ENCODE peak calls at places on chromosomes 5 and 9, in six cellular contexts. B is upper lobe of right lung, K is gastrocnemius medialis, A is esophagus squamous epithelium, C is fibroblast of the aortic adventitia, W is sigmoid colon. J is an unnamed sample.
A peak's percentile ranks its signal among the peaks of the same experiment; 100 is the strongest.

GRCh38 chr9:38024036-38024681 is 44.9 kb downstream of the SHB start:
- DNase-seq in C (peak; percentile 75), K (peak; percentile 56), B (peak; percentile 79), A (no peak), W (peak; percentile 92), J (peak; percentile 67)

GRCh38 chr9:99192786-99193465 is 28.8 kb downstream of the ALG2 start:
- DNase-seq in A (no peak), B (no peak), W (no peak), C (peak; percentile 25), K (no peak), J (no peak)

GRCh38 chr9:105132006-105132405 is 112.4 kb upstream of the SLC44A1 start:
- DNase-seq in K (no peak), A (no peak), W (no peak), C (no peak), B (no peak), J (no peak)

GRCh38 chr5:64767959-64768357 is 533 bp downstream of the SREK1IP1 start:
- DNase-seq in A (no peak), K (no peak), W (no peak), C (no peak), B (no peak), J (peak; percentile 56)

GRCh38 chr9:130173462-130173876 is 1.3 kb downstream of the NCS1 start:
- DNase-seq in W (peak; percentile 83), B (no peak), K (no peak), C (no peak), A (no peak), J (no peak)

GRCh38 chr5:96037128-96037527 is 75.5 kb upstream of the ELL2 start:
- DNase-seq in B (no peak), A (no peak), K (no peak), C (peak; percentile 84), W (no peak), J (peak; percentile 44)

GRCh38 chr9:79592736-79593493 is 21.1 kb downstream of the TLE4 start:
- DNase-seq in W (no peak), A (no peak), K (no peak), C (no peak), B (no peak), J (no peak)

GRCh38 chr5:371811-372555 is 50.5 kb downstream of the AHRR start:
- DNase-seq in A (no peak), B (peak; percentile 55), C (no peak), W (no peak), K (no peak), J (no peak)

GRCh38 chr5:154276932-154277331 is 86.4 kb downstream of the GALNT10 start:
- DNase-seq in W (peak; percentile 91), K (peak; percentile 61), A (peak; percentile 7), B (no peak), C (peak; percentile 99), J (peak; percentile 93)

GRCh38 chr9:2344436-2344835 is 277.2 kb upstream of the VLDLR start:
- DNase-seq in B (no peak), A (no peak), K (no peak), W (no peak), C (no peak), J (no peak)

GRCh38 chr5:54329731-54330709 is 19.6 kb upstream of the ARL15 start:
- DNase-seq in K (no peak), B (no peak), C (peak; percentile 98), A (no peak), W (no peak), J (peak; percentile 86)

GRCh38 chr5:81825237-81825636 is 74.3 kb upstream of the SSBP2 start:
- DNase-seq in K (peak; percentile 69), C (peak; percentile 85), B (no peak), A (no peak), W (peak; percentile 78), J (peak; percentile 76)

GRCh38 chr9:93205045-93205768 is 21.3 kb downstream of the WNK2 start:
- DNase-seq in A (no peak), C (peak; percentile 17), W (peak; percentile 89), B (peak; percentile 64), K (peak; percentile 74), J (no peak)

GRCh38 chr9:33524431-33524947 is 438 bp downstream of the ANKRD18B start:
- DNase-seq in K (no peak), A (no peak), W (no peak), B (no peak), C (no peak), J (no peak)

GRCh38 chr5:2910401-2911175 is 159.1 kb upstream of the IRX2 start:
- DNase-seq in A (no peak), B (no peak), C (no peak), K (no peak), W (no peak), J (no peak)

GRCh38 chr5:177475563-177476427 is 2.4 kb upstream of the DBN1 start:
- DNase-seq in C (no peak), W (no peak), K (no peak), B (no peak), A (no peak), J (no peak)

GRCh38 chr9:4984171-4984570 is 901 bp upstream of the JAK2 start:
- DNase-seq in K (no peak), A (no peak), W (no peak), C (no peak), B (no peak), J (no peak)

GRCh38 chr5:120091376-120091948 is 372.6 kb upstream of the PRR16 start:
- DNase-seq in A (no peak), K (no peak), W (no peak), B (no peak), C (peak; percentile 19), J (no peak)

GRCh38 chr5:81779125-81779934 is 28.4 kb upstream of the SSBP2 start:
- DNase-seq in B (peak; percentile 85), A (peak; percentile 6), K (peak; percentile 65), C (peak; percentile 65), W (peak; percentile 87), J (peak; percentile 53)

GRCh38 chr5:53971566-53971965 is 338.8 kb downstream of the ARL15 start:
- DNase-seq in A (no peak), B (no peak), K (no peak), W (no peak), C (peak; percentile 72), J (no peak)

GRCh38 chr9:105046907-105047651 is 119.1 kb upstream of the ABCA1 start:
- DNase-seq in A (no peak), K (no peak), W (no peak), B (no peak), C (no peak), J (no peak)

GRCh38 chr9:127495884-127496555 is 44.7 kb downstream of the LRSAM1 start:
- DNase-seq in C (no peak), W (peak; percentile 65), A (no peak), B (no peak), K (no peak), J (no peak)

GRCh38 chr9:127492616-127493015 is 41.3 kb downstream of the LRSAM1 start:
- DNase-seq in W (no peak), A (no peak), K (no peak), B (no peak), C (no peak), J (no peak)

GRCh38 chr9:127491516-127491915 is 40.2 kb downstream of the LRSAM1 start:
- DNase-seq in A (no peak), W (no peak), K (no peak), B (no peak), C (no peak), J (no peak)

GRCh38 chr9:127494304-127494702 is 43.0 kb downstream of the LRSAM1 start:
- DNase-seq in K (no peak), B (no peak), W (no peak), C (no peak), A (no peak), J (no peak)

DNA sequence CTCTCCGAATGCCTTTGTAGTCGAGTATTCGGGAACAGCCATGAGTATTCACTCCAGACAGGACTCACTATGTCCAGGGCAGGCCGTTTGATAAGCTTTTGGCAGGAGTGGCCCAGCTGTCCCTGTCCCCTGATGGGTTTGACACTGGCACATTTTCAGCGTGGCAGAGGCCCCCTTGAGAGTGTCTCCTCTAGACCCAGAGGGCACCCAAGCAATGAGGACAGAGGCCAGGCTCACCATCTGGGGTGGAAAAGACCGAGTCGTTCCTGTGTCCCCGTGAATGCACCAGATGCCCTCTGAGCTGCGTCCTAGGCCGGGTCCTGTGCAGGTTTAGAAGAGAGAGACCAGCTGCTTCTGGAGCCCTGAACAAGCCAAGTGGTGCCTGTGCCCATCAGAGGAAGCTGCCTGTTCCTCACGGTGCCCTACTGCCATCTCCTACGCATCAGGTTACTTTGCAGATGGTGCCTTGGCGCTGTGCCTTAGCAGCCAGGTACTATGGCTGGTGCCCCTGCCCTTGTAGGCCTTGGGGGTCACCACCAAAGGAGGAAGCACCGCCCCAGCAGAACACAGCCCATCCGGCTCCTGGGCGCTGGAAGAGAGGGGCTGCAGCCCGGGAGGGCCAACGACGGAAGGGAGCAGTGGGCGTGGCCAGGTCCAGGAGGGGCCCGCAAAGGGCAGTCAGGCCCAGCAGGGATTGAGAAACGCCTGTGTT is 42.4 kb downstream of the LRSAM1 start:
- DNase-seq in C (no peak), A (no peak), K (no peak), W (peak; percentile 57), B (no peak), J (no peak)
- H3K4me3 ChIP-seq in C (no peak overlapping the region), A (no peak overlapping the region), K (no peak overlapping the region), W (no peak overlapping the region), B (no peak overlapping the region), J (no peak overlapping the region)

GRCh38 chr9:75083188-75083976 is 4.6 kb downstream of the NMRK1 start:
- DNase-seq in C (no peak), K (peak; percentile 49), W (no peak), A (no peak), B (peak; percentile 74), J (no peak)
- TF ChIP-seq CTCF in C (no peak), K (no peak), W (no peak), A (no peak), B (no peak), J (no peak)

GRCh38 chr5:1856596-1857255 is 26.0 kb downstream of the IRX4 start:
- DNase-seq in B (no peak), A (no peak), K (no peak), W (no peak), C (no peak), J (no peak)
- H3K4me3 ChIP-seq in B (no peak overlapping the region), A (no peak overlapping the region), K (no peak overlapping the region), W (peak overlapping the region; percentile 40), C (peak overlapping the region; percentile 22), J (no peak overlapping the region)

DNA sequence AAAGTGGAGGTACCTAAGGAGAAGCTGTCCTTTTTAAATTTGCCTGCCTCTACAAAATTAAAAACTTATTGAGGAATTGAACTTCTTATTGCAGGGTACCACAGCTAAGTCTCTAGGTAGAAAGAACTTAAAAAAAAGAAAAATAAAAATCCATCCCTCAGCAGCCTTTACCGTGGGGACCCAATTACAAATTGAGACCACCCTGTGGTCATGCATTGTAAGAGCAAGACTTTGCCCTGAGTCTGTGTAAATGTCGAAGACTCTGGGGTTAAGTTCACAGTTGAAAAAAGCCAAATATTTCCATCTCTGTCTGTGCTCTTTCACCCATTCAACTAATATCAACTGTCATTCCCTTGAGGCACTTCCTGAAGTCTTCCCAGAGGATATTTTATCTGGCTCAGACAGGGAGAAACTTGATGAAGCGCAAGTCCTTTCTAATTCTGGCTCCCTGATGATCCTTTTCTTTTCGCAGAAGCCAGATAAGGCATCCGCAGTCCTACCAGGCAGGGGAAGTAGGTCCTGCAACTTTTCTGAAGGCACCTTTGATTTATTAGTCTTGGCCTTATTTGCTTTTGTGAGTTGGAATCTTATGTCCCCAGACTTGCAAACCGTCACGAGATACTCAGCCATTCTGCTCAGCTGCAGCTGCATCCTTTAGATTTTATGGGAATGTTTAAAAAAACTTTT is 323.8 kb upstream of the WWC1 start:
- DNase-seq in A (no peak), W (no peak), K (no peak), C (no peak), B (no peak), J (no peak)
- TF ChIP-seq CTCF in A (no peak), W (no peak), K (no peak), C (no peak), B (no peak), J (peak; percentile 5)

GRCh38 chr5:42992035-42992570 is 48.0 kb downstream of the ANXA2R start:
- DNase-seq in W (peak; percentile 88), K (peak; percentile 74), B (peak; percentile 91), C (peak; percentile 81), A (peak; percentile 56), J (peak; percentile 89)
- H3K4me3 ChIP-seq in W (peak overlapping the region; percentile 53), K (peak overlapping the region; percentile 68), B (peak overlapping the region; percentile 56), C (peak overlapping the region; percentile 73), A (peak overlapping the region; percentile 43), J (peak overlapping the region; percentile 69)

J was measured in astrocyte of the spinal cord.